ENCODE peak calls at places on chromosome 17, in ten cellular contexts. C, H, Z, N, D, T, X, Q, S and E are unnamed samples. For H3K36me3, the result is how much of the 10 kb centered on the place peaks cover.

GRCh38 chr17:2262146-2262587 is 41.4 kb downstream of the SMG6 start:
- DNase-seq in C (no peak), H (no peak), Z (peak), N (no peak), D (no peak), T (no peak), X (peak), Q (no peak), S (peak), E (no peak)

GRCh38 chr17:69724236-69724635 is 309.7 kb downstream of the MAP2K6 start:
- DNase-seq in C (no peak), H (no peak), Z (no peak), N (no peak), D (no peak), T (no peak), X (no peak), Q (no peak), S (peak), E (no peak)

GRCh38 chr17:39601010-39601597 is 6.6 kb downstream of the NEUROD2 start:
- DNase-seq in C (no peak), H (no peak), Z (no peak), N (no peak), D (no peak), T (no peak), X (no peak), Q (no peak), S (no peak), E (no peak)

GRCh38 chr17:62076864-62077788 is 12.0 kb upstream of the MED13 start:
- DNase-seq in C (no peak), H (no peak), Z (no peak), N (no peak), D (no peak), T (no peak), X (no peak), Q (no peak), S (no peak), E (no peak)

GRCh38 chr17:43006639-43007551 is at the start of gene IFI35:
- DNase-seq in C (peak), H (peak), Z (peak), N (peak), D (peak), T (no peak), X (peak), Q (peak), S (peak), E (peak)

GRCh38 chr17:61378658-61379456 is 20.8 kb upstream of the TBX2 start:
- DNase-seq in C (no peak), H (no peak), Z (no peak), N (no peak), D (no peak), T (no peak), X (no peak), Q (no peak), S (no peak), E (no peak)

GRCh38 chr17:4908301-4908700 is 5.4 kb upstream of the CHRNE start:
- DNase-seq in C (no peak), H (peak), Z (no peak), N (no peak), D (no peak), T (peak), X (no peak), Q (no peak), S (no peak), E (no peak)

GRCh38 chr17:75869282-75870141 is 8.9 kb downstream of the TRIM47 start:
- DNase-seq in C (no peak), H (no peak), Z (peak), N (peak), D (no peak), T (no peak), X (peak), Q (no peak), S (peak), E (peak)

GRCh38 chr17:6599364-6599763 is 41.1 kb downstream of the KIAA0753 start:
- DNase-seq in C (no peak), H (no peak), Z (no peak), N (no peak), D (no peak), T (no peak), X (no peak), Q (no peak), S (no peak), E (no peak)

GRCh38 chr17:40371261-40371929 is 6.9 kb upstream of the GJD3 start:
- DNase-seq in C (no peak), H (no peak), Z (no peak), N (no peak), D (no peak), T (no peak), X (no peak), Q (no peak), S (no peak), E (no peak)

GRCh38 chr17:48351916-48352332 is 78.1 kb downstream of the SKAP1 start:
- DNase-seq in C (no peak), H (peak), Z (no peak), N (no peak), D (no peak), T (no peak), X (peak), Q (no peak), S (peak), E (no peak)

GRCh38 chr17:5434984-5435383 is 4.0 kb downstream of the C1QBP start:
- DNase-seq in C (no peak), H (no peak), Z (no peak), N (no peak), D (no peak), T (no peak), X (no peak), Q (no peak), S (no peak), E (no peak)

GRCh38 chr17:62178579-62178978 is 113.5 kb upstream of the MED13 start:
- DNase-seq in C (no peak), H (no peak), Z (no peak), N (no peak), D (peak), T (no peak), X (peak), Q (no peak), S (peak), E (no peak)

GRCh38 chr17:47735536-47736011 is 2.5 kb downstream of the TBX21 start:
- DNase-seq in C (no peak), H (no peak), Z (peak), N (no peak), D (peak), T (no peak), X (no peak), Q (no peak), S (no peak), E (no peak)

GRCh38 chr17:56125830-56126819 is 27.1 kb upstream of the ANKFN1 start:
- DNase-seq in C (no peak), H (peak), Z (no peak), N (no peak), D (peak), T (no peak), X (peak), Q (peak), S (peak), E (no peak)

GRCh38 chr17:48497103-48497502 is 33.7 kb downstream of the HOXB1 start:
- DNase-seq in C (no peak), H (no peak), Z (no peak), N (no peak), D (no peak), T (no peak), X (peak), Q (no peak), S (peak), E (no peak)

GRCh38 chr17:7493941-7494340 is 9.8 kb downstream of the POLR2A start:
- DNase-seq in C (no peak), H (no peak), Z (no peak), N (no peak), D (no peak), T (no peak), X (no peak), Q (no peak), S (no peak), E (no peak)

GRCh38 chr17:28501421-28502284 is 4.5 kb upstream of the FOXN1 start:
- DNase-seq in C (no peak), H (no peak), Z (no peak), N (no peak), D (no peak), T (no peak), X (no peak), Q (no peak), S (no peak), E (no peak)

GRCh38 chr17:47959825-47960655 is 2.4 kb upstream of the PRR15L start:
- DNase-seq in C (peak), H (no peak), Z (peak), N (no peak), D (peak), T (no peak), X (no peak), Q (peak), S (no peak), E (peak)

GRCh38 chr17:35372846-35373531 is 432 bp downstream of the SLFN11 start:
- DNase-seq in C (peak), H (peak), Z (peak), N (peak), D (no peak), T (no peak), X (no peak), Q (peak), S (no peak), E (peak)

GRCh38 chr17:82092995-82093751 is 4.9 kb downstream of the FASN start:
- DNase-seq in C (no peak), H (no peak), Z (no peak), N (no peak), D (no peak), T (no peak), X (no peak), Q (no peak), S (no peak), E (no peak)

GRCh38 chr17:62319846-62320245 is 60.5 kb upstream of the EFCAB3 start:
- DNase-seq in C (no peak), H (no peak), Z (no peak), N (no peak), D (no peak), T (no peak), X (no peak), Q (no peak), S (no peak), E (no peak)

GRCh38 chr17:80644588-80644987 is 100.0 kb downstream of the RPTOR start:
- DNase-seq in C (no peak), H (no peak), Z (no peak), N (no peak), D (no peak), T (no peak), X (no peak), Q (no peak), S (peak), E (no peak)

GRCh38 chr17:80960797-80961452 is 30.7 kb upstream of the CHMP6 start:
- DNase-seq in C (no peak), H (no peak), Z (no peak), N (no peak), D (no peak), T (no peak), X (no peak), Q (no peak), S (no peak), E (no peak)

GRCh38 chr17:75738218-75738802 is 17.1 kb downstream of the ITGB4 start:
- DNase-seq in C (no peak), H (no peak), Z (no peak), N (peak), D (no peak), T (no peak), X (peak), Q (no peak), S (no peak), E (no peak)

GRCh38 chr17:63001689-63002394 is 35.8 kb downstream of the TANC2 start:
- DNase-seq in C (no peak), H (no peak), Z (no peak), N (no peak), D (no peak), T (no peak), X (no peak), Q (no peak), S (no peak), E (no peak)

GRCh38 chr17:8146381-8147140 is 5.6 kb downstream of the PER1 start:
- DNase-seq in C (no peak), H (no peak), Z (no peak), N (peak), D (no peak), T (no peak), X (no peak), Q (no peak), S (no peak), E (no peak)

GRCh38 chr17:43170766-43171681 is at the start of gene NBR1:
- DNase-seq in C (peak), H (peak), Z (peak), N (peak), D (peak), T (peak), X (peak), Q (peak), S (peak), E (peak)

GRCh38 chr17:58870747-58871146 is 115.1 kb downstream of the PPM1E start:
- DNase-seq in C (no peak), H (no peak), Z (no peak), N (no peak), D (no peak), T (no peak), X (peak), Q (no peak), S (no peak), E (no peak)

GRCh38 chr17:6463616-6464445 is 19.6 kb downstream of the PIMREG start:
- DNase-seq in C (no peak), H (no peak), Z (no peak), N (no peak), D (no peak), T (no peak), X (no peak), Q (no peak), S (no peak), E (no peak)

GRCh38 chr17:44779211-44780025 is 20.6 kb downstream of the ADAM11 start:
- DNase-seq in C (peak), H (peak), Z (peak), N (peak), D (peak), T (peak), X (peak), Q (peak), S (peak), E (peak)

GRCh38 chr17:58328195-58329034 is at the start of gene TSPOAP1:
- DNase-seq in C (no peak), H (peak), Z (peak), N (no peak), D (no peak), T (no peak), X (no peak), Q (no peak), S (no peak), E (peak)

GRCh38 chr17:4786111-4786491 is at the start of gene VMO1:
- DNase-seq in C (no peak), H (peak), Z (no peak), N (no peak), D (no peak), T (no peak), X (peak), Q (no peak), S (no peak), E (peak)

GRCh38 chr17:4101799-4102405 is 40.9 kb downstream of the ZZEF1 start:
- DNase-seq in C (no peak), H (no peak), Z (no peak), N (no peak), D (no peak), T (no peak), X (no peak), Q (no peak), S (no peak), E (no peak)

GRCh38 chr17:4945176-4945943 is 3.0 kb downstream of the PFN1 start:
- DNase-seq in C (peak), H (no peak), Z (peak), N (peak), D (peak), T (peak), X (peak), Q (peak), S (peak), E (peak)

GRCh38 chr17:63437287-63438091 is 8.6 kb downstream of the CYB561 start:
- DNase-seq in C (peak), H (no peak), Z (no peak), N (no peak), D (no peak), T (peak), X (peak), Q (no peak), S (no peak), E (no peak)

GRCh38 chr17:82819015-82819414 is 20.8 kb downstream of the ZNF750 start:
- DNase-seq in C (no peak), H (no peak), Z (no peak), N (no peak), D (no peak), T (no peak), X (no peak), Q (no peak), S (no peak), E (no peak)

GRCh38 chr17:9959377-9959981 is 54.4 kb upstream of the RCVRN start:
- DNase-seq in C (no peak), H (peak), Z (no peak), N (peak), D (no peak), T (no peak), X (peak), Q (peak), S (peak), E (peak)

GRCh38 chr17:956905-957304 is 22.7 kb downstream of the NXN start:
- DNase-seq in C (no peak), H (no peak), Z (no peak), N (no peak), D (peak), T (no peak), X (no peak), Q (peak), S (peak), E (no peak)
- TF ChIP-seq CTCF in C (no peak), H (no peak), Z (no peak), N (no peak), D (no peak), T (no peak), X (no peak), Q (no peak), S (no peak), E (no peak)

GRCh38 chr17:74206332-74206818 is 2.9 kb downstream of the RPL38 start:
- DNase-seq in C (no peak), H (no peak), Z (no peak), N (no peak), D (no peak), T (no peak), X (no peak), Q (no peak), S (peak), E (no peak)
- H3K36me3 ChIP-seq in C (half or more), H (under half), Z (under half), N (half or more), D (under half), T (half or more), X (under half), Q (under half), S (under half), E (under half)

DNA sequence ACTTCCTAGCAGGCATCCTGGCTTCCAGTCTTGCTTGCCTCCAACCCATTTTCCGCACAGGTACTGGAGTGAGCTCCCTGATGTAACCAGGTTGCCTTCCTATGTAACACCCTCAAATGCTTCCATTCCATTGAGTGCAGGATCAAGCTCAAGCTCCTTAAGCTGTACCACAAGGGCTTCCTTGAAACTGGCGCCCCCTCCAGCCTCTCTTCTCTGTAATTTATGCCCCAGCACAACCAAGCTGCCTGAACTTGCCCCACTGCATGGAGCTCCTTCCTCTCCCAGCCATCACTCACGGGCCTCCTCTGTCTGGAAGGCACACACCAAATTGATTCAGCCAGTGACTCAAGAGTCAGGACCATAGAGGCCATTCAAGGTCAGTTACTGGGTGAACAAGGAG is 234.8 kb upstream of the RPL38 start:
- DNase-seq in C (no peak), H (no peak), Z (no peak), N (no peak), D (no peak), T (no peak), X (no peak), Q (no peak), S (no peak), E (no peak)
- TF ChIP-seq CTCF in C (no peak), H (no peak), Z (no peak), N (no peak), D (no peak), T (no peak), X (no peak), Q (no peak), S (no peak), E (no peak)

DNA sequence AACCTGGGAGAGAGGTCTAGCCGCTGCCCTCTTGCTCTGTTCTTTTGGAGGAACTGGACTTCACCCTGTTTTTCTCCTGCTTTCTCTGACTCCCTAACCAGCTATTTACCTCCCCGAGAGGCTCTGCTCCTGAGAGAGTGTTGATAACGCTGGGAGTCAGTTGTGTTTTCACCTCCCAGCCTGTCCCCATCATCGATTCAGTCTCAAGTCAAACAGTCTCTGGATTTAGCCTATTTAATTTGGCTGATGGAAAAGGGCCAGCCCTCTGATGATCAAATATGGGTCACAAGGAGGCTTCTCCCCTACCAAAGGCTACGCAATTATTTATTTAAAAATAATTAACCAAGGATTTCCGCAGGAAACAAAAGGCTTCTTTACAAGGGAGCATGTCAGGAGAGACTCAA is 31.8 kb downstream of the HNF1B start:
- DNase-seq in C (peak), H (no peak), Z (no peak), N (no peak), D (no peak), T (no peak), X (no peak), Q (no peak), S (no peak), E (no peak)
- H3K36me3 ChIP-seq in C (under half), H (under half), Z (under half), N (under half), D (under half), T (under half), X (under half), Q (under half), S (under half), E (under half)